ENCODE peak calls at places on chromosome 7, in eight cellular contexts. One of them, this sample, is unnamed.

GRCh38 chr7:134442441-134443220 is 16.3 kb downstream of the AKR1B1 start:
- DNase-seq in endothelial cell of umbilical vein: no peak
- DNase-seq in spleen: no peak
- DNase-seq in HCT116: no peak
- DNase-seq in transverse colon: no peak
- DNase-seq in GM12891: no peak
- DNase-seq in Panc1: no peak
- DNase-seq in GM12892: no peak
- DNase-seq in this sample: no peak

GRCh38 chr7:32506266-32507054 is 11.2 kb downstream of the AVL9 start:
- DNase-seq in GM12891: no peak
- DNase-seq in HCT116: peak
- DNase-seq in spleen: no peak
- DNase-seq in GM12892: no peak
- DNase-seq in Panc1: peak
- DNase-seq in endothelial cell of umbilical vein: peak
- DNase-seq in transverse colon: no peak
- DNase-seq in this sample: no peak

GRCh38 chr7:89681448-89681847 is 472.8 kb upstream of the STEAP1 start:
- DNase-seq in Panc1: no peak
- DNase-seq in transverse colon: no peak
- DNase-seq in GM12892: no peak
- DNase-seq in GM12891: no peak
- DNase-seq in HCT116: no peak
- DNase-seq in spleen: no peak
- DNase-seq in endothelial cell of umbilical vein: no peak
- DNase-seq in this sample: no peak

GRCh38 chr7:44762726-44763522 is 14.3 kb downstream of the ZMIZ2 start:
- DNase-seq in transverse colon: no peak
- DNase-seq in HCT116: no peak
- DNase-seq in spleen: no peak
- DNase-seq in GM12891: no peak
- DNase-seq in endothelial cell of umbilical vein: no peak
- DNase-seq in GM12892: no peak
- DNase-seq in Panc1: no peak
- DNase-seq in this sample: no peak

GRCh38 chr7:104341545-104341944 is 13.1 kb downstream of the LHFPL3 start:
- DNase-seq in GM12891: no peak
- DNase-seq in transverse colon: no peak
- DNase-seq in endothelial cell of umbilical vein: peak
- DNase-seq in GM12892: no peak
- DNase-seq in HCT116: no peak
- DNase-seq in spleen: no peak
- DNase-seq in Panc1: no peak
- DNase-seq in this sample: no peak

GRCh38 chr7:152850420-152850819 is 90.9 kb downstream of the ACTR3B start:
- DNase-seq in Panc1: no peak
- DNase-seq in GM12892: no peak
- DNase-seq in transverse colon: no peak
- DNase-seq in endothelial cell of umbilical vein: no peak
- DNase-seq in HCT116: no peak
- DNase-seq in spleen: no peak
- DNase-seq in GM12891: no peak
- DNase-seq in this sample: no peak

GRCh38 chr7:151046603-151047573 is 1.4 kb upstream of the ASIC3 start:
- DNase-seq in HCT116: no peak
- DNase-seq in GM12892: no peak
- DNase-seq in endothelial cell of umbilical vein: no peak
- DNase-seq in spleen: no peak
- DNase-seq in GM12891: no peak
- DNase-seq in transverse colon: no peak
- DNase-seq in Panc1: no peak
- DNase-seq in this sample: no peak

GRCh38 chr7:233456-234035 is 41.2 kb downstream of the FAM20C start:
- DNase-seq in HCT116: no peak
- DNase-seq in GM12892: no peak
- DNase-seq in Panc1: no peak
- DNase-seq in endothelial cell of umbilical vein: no peak
- DNase-seq in transverse colon: no peak
- DNase-seq in spleen: no peak
- DNase-seq in GM12891: no peak
- DNase-seq in this sample: no peak

GRCh38 chr7:80273327-80273726 is 138.7 kb downstream of the GNAI1 start:
- DNase-seq in GM12892: no peak
- DNase-seq in GM12891: no peak
- DNase-seq in endothelial cell of umbilical vein: no peak
- DNase-seq in HCT116: no peak
- DNase-seq in Panc1: no peak
- DNase-seq in transverse colon: no peak
- DNase-seq in spleen: no peak
- DNase-seq in this sample: no peak

GRCh38 chr7:6299774-6300173 is 27.4 kb upstream of the CYTH3 start:
- DNase-seq in GM12891: no peak
- DNase-seq in GM12892: no peak
- DNase-seq in endothelial cell of umbilical vein: no peak
- DNase-seq in Panc1: no peak
- DNase-seq in HCT116: no peak
- DNase-seq in transverse colon: no peak
- DNase-seq in spleen: no peak
- DNase-seq in this sample: no peak

GRCh38 chr7:82742163-82742562 is 298.6 kb upstream of the CACNA2D1 start:
- DNase-seq in Panc1: no peak
- DNase-seq in GM12891: no peak
- DNase-seq in GM12892: no peak
- DNase-seq in HCT116: no peak
- DNase-seq in transverse colon: no peak
- DNase-seq in endothelial cell of umbilical vein: no peak
- DNase-seq in spleen: no peak
- DNase-seq in this sample: no peak

GRCh38 chr7:96088579-96088978 is 233.3 kb downstream of the SLC25A13 start:
- DNase-seq in transverse colon: no peak
- DNase-seq in endothelial cell of umbilical vein: peak
- DNase-seq in GM12891: no peak
- DNase-seq in spleen: no peak
- DNase-seq in HCT116: no peak
- DNase-seq in Panc1: no peak
- DNase-seq in GM12892: no peak
- DNase-seq in this sample: no peak

GRCh38 chr7:121572615-121573014 is 176.5 kb upstream of the FAM3C start:
- DNase-seq in spleen: no peak
- DNase-seq in Panc1: no peak
- DNase-seq in transverse colon: no peak
- DNase-seq in endothelial cell of umbilical vein: no peak
- DNase-seq in GM12892: no peak
- DNase-seq in GM12891: no peak
- DNase-seq in HCT116: no peak
- DNase-seq in this sample: no peak

GRCh38 chr7:43248961-43249807 is 136.7 kb downstream of the HECW1 start:
- DNase-seq in HCT116: peak
- DNase-seq in Panc1: peak
- DNase-seq in endothelial cell of umbilical vein: no peak
- DNase-seq in spleen: no peak
- DNase-seq in transverse colon: peak
- DNase-seq in GM12891: no peak
- DNase-seq in GM12892: no peak
- DNase-seq in this sample: no peak

GRCh38 chr7:24668922-24669635 is 88.2 kb downstream of the GSDME start:
- DNase-seq in GM12892: no peak
- DNase-seq in transverse colon: peak
- DNase-seq in spleen: no peak
- DNase-seq in endothelial cell of umbilical vein: peak
- DNase-seq in Panc1: no peak
- DNase-seq in HCT116: no peak
- DNase-seq in GM12891: no peak
- DNase-seq in this sample: no peak

GRCh38 chr7:137628211-137628610 is 218.6 kb downstream of the DGKI start:
- DNase-seq in transverse colon: no peak
- DNase-seq in GM12891: no peak
- DNase-seq in GM12892: no peak
- DNase-seq in Panc1: no peak
- DNase-seq in endothelial cell of umbilical vein: no peak
- DNase-seq in HCT116: no peak
- DNase-seq in spleen: no peak
- DNase-seq in this sample: no peak

GRCh38 chr7:132768099-132768498 is 191.8 kb upstream of the PLXNA4 start:
- DNase-seq in spleen: no peak
- DNase-seq in Panc1: no peak
- DNase-seq in endothelial cell of umbilical vein: no peak
- DNase-seq in transverse colon: no peak
- DNase-seq in GM12891: no peak
- DNase-seq in GM12892: no peak
- DNase-seq in HCT116: no peak
- DNase-seq in this sample: no peak

GRCh38 chr7:105268511-105269392 is 120.0 kb downstream of the SRPK2 start:
- DNase-seq in Panc1: peak
- DNase-seq in endothelial cell of umbilical vein: peak
- DNase-seq in spleen: no peak
- DNase-seq in HCT116: no peak
- DNase-seq in GM12891: no peak
- DNase-seq in transverse colon: no peak
- DNase-seq in GM12892: no peak
- DNase-seq in this sample: no peak

GRCh38 chr7:103391976-103392375 is 44.5 kb downstream of the PSMC2 start:
- DNase-seq in spleen: no peak
- DNase-seq in endothelial cell of umbilical vein: no peak
- DNase-seq in transverse colon: no peak
- DNase-seq in GM12892: no peak
- DNase-seq in Panc1: no peak
- DNase-seq in GM12891: no peak
- DNase-seq in HCT116: no peak
- DNase-seq in this sample: no peak

DNA sequence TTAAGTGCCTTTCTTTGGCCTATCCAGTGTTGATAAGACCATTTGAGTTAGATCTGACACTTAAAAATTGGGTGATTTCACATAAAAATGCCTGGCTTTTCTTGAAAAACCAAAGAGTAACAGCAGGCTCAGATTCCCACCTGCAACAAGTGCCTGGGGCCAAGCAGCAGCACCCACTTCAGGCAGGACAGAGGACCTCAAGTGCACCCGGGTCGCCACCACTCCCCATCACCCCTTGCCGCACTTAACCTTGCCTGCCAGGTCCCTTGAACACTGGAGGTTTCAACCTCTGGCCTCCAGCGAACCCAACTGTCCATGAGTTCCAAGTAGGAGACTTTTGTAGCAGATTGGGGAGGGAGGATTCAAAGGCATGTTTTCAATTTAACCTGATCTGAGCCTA is 30.8 kb downstream of the PDIA4 start:
- DNase-seq in HCT116: no peak
- DNase-seq in spleen: no peak
- DNase-seq in GM12892: no peak
- DNase-seq in endothelial cell of umbilical vein: no peak
- DNase-seq in GM12891: no peak
- DNase-seq in Panc1: no peak
- DNase-seq in transverse colon: no peak
- DNase-seq in this sample: no peak
- TF ChIP-seq POLR2AphosphoS5 in HCT116: no peak
- TF ChIP-seq POLR2AphosphoS5 in spleen: no peak
- TF ChIP-seq POLR2AphosphoS5 in GM12892: no peak
- TF ChIP-seq POLR2AphosphoS5 in endothelial cell of umbilical vein: no peak
- TF ChIP-seq POLR2AphosphoS5 in GM12891: no peak
- TF ChIP-seq POLR2AphosphoS5 in Panc1: no peak
- TF ChIP-seq POLR2AphosphoS5 in transverse colon: no peak
- TF ChIP-seq POLR2AphosphoS5 in this sample: no peak

GRCh38 chr7:116271161-116271979 is 61.0 kb downstream of the TES start:
- DNase-seq in Panc1: no peak
- DNase-seq in transverse colon: no peak
- DNase-seq in endothelial cell of umbilical vein: no peak
- DNase-seq in GM12892: no peak
- DNase-seq in HCT116: no peak
- DNase-seq in GM12891: no peak
- DNase-seq in spleen: no peak
- DNase-seq in this sample: no peak
- TF ChIP-seq POLR2AphosphoS5 in Panc1: peak
- TF ChIP-seq POLR2AphosphoS5 in transverse colon: no peak
- TF ChIP-seq POLR2AphosphoS5 in endothelial cell of umbilical vein: no peak
- TF ChIP-seq POLR2AphosphoS5 in GM12892: no peak
- TF ChIP-seq POLR2AphosphoS5 in HCT116: no peak
- TF ChIP-seq POLR2AphosphoS5 in GM12891: no peak
- TF ChIP-seq POLR2AphosphoS5 in spleen: no peak
- TF ChIP-seq POLR2AphosphoS5 in this sample: no peak

DNA sequence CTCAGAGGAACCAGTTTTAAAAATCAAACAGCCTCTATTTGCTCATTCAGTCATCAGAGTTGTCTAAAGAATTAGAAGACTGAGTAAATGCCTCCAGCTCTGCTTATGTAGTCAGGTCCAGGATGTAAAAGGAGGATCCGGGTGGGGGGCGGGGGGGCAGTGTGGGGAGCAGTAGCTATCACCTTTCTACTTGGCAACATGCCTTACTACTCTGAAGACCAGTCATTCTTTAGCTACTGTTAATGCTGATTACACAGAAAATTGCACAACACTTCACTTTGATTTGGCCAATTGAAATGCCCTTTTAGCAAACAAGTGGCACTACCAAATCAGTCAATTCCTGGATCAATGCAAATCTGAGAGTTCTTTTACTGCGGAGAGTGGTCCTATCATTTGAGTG is 164.2 kb downstream of the NXPH1 start:
- DNase-seq in Panc1: no peak
- DNase-seq in transverse colon: no peak
- DNase-seq in endothelial cell of umbilical vein: no peak
- DNase-seq in HCT116: no peak
- DNase-seq in GM12891: no peak
- DNase-seq in GM12892: no peak
- DNase-seq in spleen: no peak
- DNase-seq in this sample: no peak
- TF ChIP-seq POLR2AphosphoS5 in Panc1: no peak
- TF ChIP-seq POLR2AphosphoS5 in transverse colon: no peak
- TF ChIP-seq POLR2AphosphoS5 in endothelial cell of umbilical vein: no peak
- TF ChIP-seq POLR2AphosphoS5 in HCT116: no peak
- TF ChIP-seq POLR2AphosphoS5 in GM12891: no peak
- TF ChIP-seq POLR2AphosphoS5 in GM12892: no peak
- TF ChIP-seq POLR2AphosphoS5 in spleen: no peak
- TF ChIP-seq POLR2AphosphoS5 in this sample: no peak

DNA sequence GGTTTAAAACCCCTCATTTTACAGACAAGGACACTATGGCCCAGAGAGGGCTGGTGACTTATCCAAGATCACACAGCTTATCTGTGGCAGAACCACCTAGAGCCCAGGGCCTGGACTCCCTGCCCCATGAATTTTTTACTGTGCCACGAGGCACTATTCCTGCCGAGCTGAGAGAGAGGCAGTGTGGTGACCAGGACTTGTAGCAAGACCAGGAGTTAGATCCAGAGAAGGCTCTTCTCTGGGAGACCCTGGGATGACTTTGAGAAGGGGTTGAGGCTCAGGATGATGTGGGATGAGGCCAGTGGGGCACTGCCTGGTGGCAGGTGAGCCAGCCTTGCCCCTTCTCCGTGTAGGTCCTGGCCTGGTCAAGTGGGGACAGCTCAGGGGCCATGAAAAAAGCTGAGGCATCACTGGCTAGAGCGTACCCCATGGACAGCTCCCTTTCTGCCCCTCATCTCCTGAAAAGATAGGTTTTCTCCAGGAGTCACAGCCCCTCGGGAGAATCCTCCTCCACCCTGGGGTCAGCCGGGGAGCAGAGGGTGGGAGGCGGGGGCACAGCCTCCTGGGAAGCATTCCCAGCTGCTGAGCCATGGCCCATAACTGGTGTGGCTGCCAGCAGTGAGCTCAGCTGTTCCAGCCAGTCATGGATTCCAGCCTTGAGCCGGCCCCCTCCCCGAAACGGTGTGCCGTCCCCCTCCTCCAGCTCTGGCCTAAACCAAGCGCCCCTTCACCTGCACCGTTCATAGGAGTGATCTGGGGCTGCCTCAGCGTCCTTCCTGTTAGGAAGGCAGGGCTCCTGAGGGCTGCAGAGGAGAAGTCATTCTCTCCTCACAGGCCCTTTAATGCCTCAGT is 5.8 kb downstream of the FLNC start:
- DNase-seq in HCT116: no peak
- DNase-seq in spleen: no peak
- DNase-seq in transverse colon: no peak
- DNase-seq in GM12891: peak
- DNase-seq in Panc1: no peak
- DNase-seq in GM12892: no peak
- DNase-seq in endothelial cell of umbilical vein: no peak
- DNase-seq in this sample: no peak
- TF ChIP-seq POLR2AphosphoS5 in HCT116: no peak
- TF ChIP-seq POLR2AphosphoS5 in spleen: no peak
- TF ChIP-seq POLR2AphosphoS5 in transverse colon: no peak
- TF ChIP-seq POLR2AphosphoS5 in GM12891: no peak
- TF ChIP-seq POLR2AphosphoS5 in Panc1: no peak
- TF ChIP-seq POLR2AphosphoS5 in GM12892: no peak
- TF ChIP-seq POLR2AphosphoS5 in endothelial cell of umbilical vein: no peak
- TF ChIP-seq POLR2AphosphoS5 in this sample: no peak

This sample was measured in breast epithelium.